ENCODE peak calls at places on chromosomes 4 and X, in four cellular contexts. R is GM12878, J is K562, M is HepG2. D is an unnamed sample.

GRCh38 chr4:111274060-111274459 is 651.2 kb upstream of the PITX2 start:
- DNase-seq in M (no peak), J (no peak), R (no peak), D (no peak)

GRCh38 chr4:145732416-145732815 is 52.5 kb downstream of the C4orf51 start:
- DNase-seq in J (no peak), M (no peak), R (no peak), D (no peak)

GRCh38 chr4:11397146-11397545 is 31.5 kb downstream of the HS3ST1 start:
- DNase-seq in M (no peak), J (no peak), R (no peak), D (no peak)

GRCh38 chrX:132877954-132878536 is 80.4 kb downstream of the HS6ST2 start:
- DNase-seq in R (no peak), J (no peak), M (no peak), D (no peak)

GRCh38 chr4:22179124-22179874 is 230.7 kb upstream of the KCNIP4 start:
- DNase-seq in M (no peak), J (no peak), R (no peak), D (no peak)

GRCh38 chrX:118507766-118508165 is 12.2 kb downstream of the DOCK11 start:
- DNase-seq in R (no peak), M (no peak), J (no peak), D (no peak)

GRCh38 chrX:41481264-41482109 is 34.3 kb downstream of the NYX start:
- DNase-seq in J (peak; percentile 66), M (peak; percentile 29), R (no peak), D (peak; percentile 15)

GRCh38 chr4:155367608-155368007 is 9.2 kb downstream of the MAP9 start:
- DNase-seq in M (no peak), R (no peak), J (no peak), D (no peak)

GRCh38 chr4:127188847-127189246 is 443.9 kb upstream of the INTU start:
- DNase-seq in J (no peak), M (no peak), R (no peak), D (peak; percentile 1)

GRCh38 chrX:21974011-21974385 is 33.5 kb downstream of the SMS start:
- DNase-seq in M (no peak), J (no peak), R (peak; percentile 17), D (no peak)

GRCh38 chr4:12689457-12689856 is 794.7 kb downstream of the RAB28 start:
- DNase-seq in J (no peak), M (no peak), R (no peak), D (no peak)

GRCh38 chr4:52037730-52038108 is 380 bp downstream of the SGCB start:
- DNase-seq in J (no peak), M (no peak), R (no peak), D (peak; percentile 12)

GRCh38 chr4:75287738-75288517 is 226.3 kb downstream of the RCHY1 start:
- DNase-seq in M (no peak), R (no peak), J (no peak), D (no peak)

GRCh38 chr4:8682725-8683124 is 90.2 kb downstream of the CPZ start:
- DNase-seq in M (no peak), R (no peak), J (no peak), D (no peak)

GRCh38 chrX:11381464-11381863 is 88.3 kb downstream of the AMELX start:
- DNase-seq in J (peak; percentile 35), R (peak; percentile 30), M (peak; percentile 25), D (peak; percentile 46)

GRCh38 chr4:113760094-113760851 is 1.3 kb downstream of the CAMK2D start:
- DNase-seq in J (no peak), M (no peak), R (no peak), D (peak; percentile 36)

GRCh38 chr4:4693258-4693657 is 151.4 kb upstream of the STX18 start:
- DNase-seq in J (no peak), R (peak; percentile 31), M (peak; percentile 66), D (no peak)

GRCh38 chrX:100931218-100931924 is 2.7 kb upstream of the XKRX start:
- DNase-seq in M (no peak), R (no peak), J (no peak), D (no peak)

GRCh38 chrX:1475881-1476280 is 23.2 kb upstream of the ASMTL start:
- DNase-seq in M (no peak), J (no peak), R (no peak), D (no peak)

GRCh38 chr4:6290769-6291547 is 21.3 kb downstream of the WFS1 start:
- DNase-seq in M (peak; percentile 21), R (no peak), J (no peak), D (no peak)

GRCh38 chrX:51834076-51834475 is 59.3 kb upstream of the MAGED1 start:
- DNase-seq in M (no peak), R (no peak), J (no peak), D (no peak)

GRCh38 chr4:77286906-77287305 is 129.9 kb downstream of the CCNG2 start:
- DNase-seq in J (no peak), M (no peak), R (no peak), D (no peak)

GRCh38 chr4:14879643-14880042 is 122.6 kb upstream of the CPEB2 start:
- DNase-seq in M (no peak), J (no peak), R (no peak), D (no peak)

GRCh38 chrX:93673869-93674271 is at the start of gene FAM133A:
- DNase-seq in R (no peak), J (no peak), M (no peak), D (no peak)

GRCh38 chrX:100635989-100636320 is 651 bp downstream of the TSPAN6 start:
- DNase-seq in R (no peak), M (no peak), J (no peak), D (no peak)

GRCh38 chr4:59869559-59869958 is 1330.6 kb upstream of the ADGRL3 start:
- DNase-seq in J (no peak), M (no peak), R (no peak), D (no peak)

GRCh38 chr4:153545822-153546221 is 79.7 kb downstream of the TMEM131L start:
- DNase-seq in R (no peak), M (no peak), J (no peak), D (no peak)

GRCh38 chrX:85963736-85964135 is 83.6 kb downstream of the CHM start:
- DNase-seq in R (no peak), J (no peak), M (peak; percentile 1), D (peak; percentile 2)

GRCh38 chr4:89101256-89102161 is 9.8 kb upstream of the TIGD2 start:
- DNase-seq in R (peak; percentile 86), J (no peak), M (no peak), D (no peak)

GRCh38 chr4:126955292-126956191 is 677.2 kb upstream of the INTU start:
- DNase-seq in M (no peak), J (peak; percentile 64), R (no peak), D (no peak)

GRCh38 chr4:52822583-52823477 is 39.3 kb upstream of the RASL11B start:
- DNase-seq in M (no peak), R (no peak), J (no peak), D (no peak)

GRCh38 chr4:141388483-141388882 is 167.8 kb downstream of the ZNF330 start:
- DNase-seq in J (no peak), R (no peak), M (no peak), D (no peak)

DNA sequence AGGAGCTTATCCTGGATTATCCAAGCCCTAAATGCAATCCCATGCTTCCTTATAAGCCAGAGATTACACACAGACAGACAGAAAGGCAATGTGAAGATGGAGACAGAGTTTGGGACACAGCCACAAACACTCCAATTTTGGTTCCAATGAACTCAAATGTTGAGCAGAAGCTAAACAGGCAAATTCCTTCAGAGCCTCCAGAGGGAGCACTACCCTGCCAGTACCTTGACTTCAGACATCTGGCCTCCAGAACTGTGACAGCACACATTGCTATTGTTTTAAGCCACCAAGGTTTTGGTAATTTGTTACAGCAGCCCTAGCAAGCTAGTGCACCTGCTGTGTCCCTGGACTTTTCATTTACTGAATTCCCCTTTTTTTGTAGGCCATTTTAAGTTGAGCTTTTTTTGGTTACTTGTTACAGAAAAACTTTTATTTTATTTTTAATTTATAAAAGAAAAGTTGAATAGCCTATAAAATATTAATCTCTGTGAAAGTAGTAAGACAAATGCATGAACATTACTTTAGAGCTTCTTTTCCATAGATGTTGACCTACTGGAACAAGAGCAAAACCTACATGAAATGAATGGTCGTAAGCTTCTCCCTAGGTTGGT is 33.4 kb upstream of the SRD5A3 start:
- DNase-seq in M (peak; percentile 33), R (no peak), J (no peak), D (no peak)
- H3K27ac ChIP-seq in M (no peak overlapping the region), R (no peak overlapping the region), J (no peak overlapping the region), D (no peak overlapping the region)

GRCh38 chr4:140061194-140061593 is 92.8 kb downstream of the MAML3 start:
- DNase-seq in M (peak; percentile 29), J (no peak), R (no peak), D (peak; percentile 73)
- TF ChIP-seq ESRRA in M (no peak), J (no peak), R (no peak), D (no peak)

DNA sequence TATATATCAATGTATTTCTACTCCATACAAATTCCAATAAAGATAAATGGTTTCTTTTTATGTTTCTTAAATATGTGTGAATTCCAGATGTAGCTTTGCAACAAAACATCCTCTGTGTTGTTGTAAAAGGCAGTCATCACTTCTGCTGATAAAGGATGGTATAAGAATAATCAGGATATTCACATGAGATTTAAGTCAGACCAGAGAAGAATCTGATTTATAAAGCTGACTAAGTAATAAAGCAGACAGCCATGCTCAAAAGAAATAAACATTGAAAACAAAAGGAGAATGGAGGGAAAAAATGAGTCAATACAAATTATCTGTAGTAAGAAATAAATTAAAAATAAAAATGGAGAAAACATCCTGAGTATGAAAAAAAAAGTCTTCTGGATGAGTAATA is 27.0 kb upstream of the SLC7A11 start:
- DNase-seq in R (no peak), M (no peak), J (no peak), D (no peak)
- TF ChIP-seq BHLHE40 in R (no peak), M (no peak), J (no peak), D (no peak)

GRCh38 chr4:183147983-183148382 is 48.9 kb downstream of the WWC2 start:
- DNase-seq in R (no peak), M (no peak), J (no peak), D (no peak)

GRCh38 chr4:183146478-183146877 is 47.4 kb downstream of the WWC2 start:
- DNase-seq in M (no peak), R (no peak), J (no peak), D (no peak)

GRCh38 chr4:183145773-183146172 is 46.7 kb downstream of the WWC2 start:
- DNase-seq in M (no peak), R (no peak), J (no peak), D (no peak)

GRCh38 chr4:183149968-183150539 is 51.0 kb downstream of the WWC2 start:
- DNase-seq in R (no peak), M (no peak), J (no peak), D (no peak)

GRCh38 chr4:183147191-183147590 is 48.1 kb downstream of the WWC2 start:
- DNase-seq in M (no peak), R (no peak), J (no peak), D (no peak)
- H3K27ac ChIP-seq in M (no peak overlapping the region), R (no peak overlapping the region), J (no peak overlapping the region), D (no peak overlapping the region)

GRCh38 chrX:70527053-70527452 is 82.4 kb downstream of the DLG3 start:
- DNase-seq in M (peak; percentile 68), R (no peak), J (no peak), D (peak; percentile 21)

GRCh38 chrX:70527610-70528009 is 83.0 kb downstream of the DLG3 start:
- DNase-seq in J (no peak), R (no peak), M (no peak), D (no peak)

GRCh38 chrX:70525733-70526132 is 81.1 kb downstream of the DLG3 start:
- DNase-seq in R (no peak), J (no peak), M (peak; percentile 76), D (peak; percentile 76)
- TF ChIP-seq ESRRA in R (no peak), J (no peak), M (no peak), D (no peak)

GRCh38 chr4:96766359-96766758 is 926.5 kb downstream of the PDHA2 start:
- DNase-seq in M (no peak), J (no peak), R (no peak), D (no peak)
- TF ChIP-seq BHLHE40 in M (no peak), J (no peak), R (no peak), D (no peak)

D was measured in A549.